ENCODE peak calls at places on chromosomes 1 and 21, in seven cellular contexts. One of them, this sample, is unnamed.

GRCh38 chr1:56535949-56536348 is 43.4 kb downstream of the PLPP3 start:
- DNase-seq in NB4: no peak
- DNase-seq in mucosa of descending colon: no peak
- DNase-seq in AG04449: no peak
- DNase-seq in GM12878: no peak
- DNase-seq in GM12865: no peak
- DNase-seq in mammary epithelial cell: no peak
- DNase-seq in this sample: no peak

GRCh38 chr21:41958886-41959563 is 5.2 kb upstream of the C2CD2 start:
- DNase-seq in AG04449: no peak
- DNase-seq in GM12878: no peak
- DNase-seq in mucosa of descending colon: no peak
- DNase-seq in mammary epithelial cell: peak; percentile 81
- DNase-seq in GM12865: no peak
- DNase-seq in NB4: no peak
- DNase-seq in this sample: no peak

GRCh38 chr1:229253170-229253974 is 17.5 kb upstream of the RAB4A start:
- DNase-seq in GM12878: no peak
- DNase-seq in AG04449: no peak
- DNase-seq in mucosa of descending colon: no peak
- DNase-seq in mammary epithelial cell: peak; percentile 83
- DNase-seq in GM12865: no peak
- DNase-seq in NB4: peak; percentile 69
- DNase-seq in this sample: peak; percentile 89

GRCh38 chr1:19311503-19311930 is 427 bp downstream of the AKR7A2 start:
- DNase-seq in NB4: no peak
- DNase-seq in GM12878: no peak
- DNase-seq in mammary epithelial cell: no peak
- DNase-seq in mucosa of descending colon: no peak
- DNase-seq in AG04449: no peak
- DNase-seq in GM12865: no peak
- DNase-seq in this sample: no peak

GRCh38 chr1:203085528-203086406 is at the start of gene MYOG:
- DNase-seq in GM12878: no peak
- DNase-seq in NB4: no peak
- DNase-seq in mammary epithelial cell: no peak
- DNase-seq in AG04449: no peak
- DNase-seq in mucosa of descending colon: no peak
- DNase-seq in GM12865: no peak
- DNase-seq in this sample: no peak

GRCh38 chr1:175750366-175751111 is 7.1 kb upstream of the TNR start:
- DNase-seq in mammary epithelial cell: no peak
- DNase-seq in NB4: no peak
- DNase-seq in AG04449: no peak
- DNase-seq in mucosa of descending colon: no peak
- DNase-seq in GM12878: no peak
- DNase-seq in GM12865: no peak
- DNase-seq in this sample: no peak

GRCh38 chr1:17912491-17912890 is 157.4 kb downstream of the ACTL8 start:
- DNase-seq in AG04449: no peak
- DNase-seq in mammary epithelial cell: no peak
- DNase-seq in mucosa of descending colon: no peak
- DNase-seq in GM12865: no peak
- DNase-seq in NB4: no peak
- DNase-seq in GM12878: no peak
- DNase-seq in this sample: no peak

GRCh38 chr21:40618216-40618615 is 228.7 kb downstream of the DSCAM start:
- DNase-seq in AG04449: no peak
- DNase-seq in GM12865: no peak
- DNase-seq in mammary epithelial cell: no peak
- DNase-seq in mucosa of descending colon: no peak
- DNase-seq in NB4: no peak
- DNase-seq in GM12878: no peak
- DNase-seq in this sample: no peak

GRCh38 chr1:77900687-77901293 is 12.4 kb downstream of the NEXN start:
- DNase-seq in mammary epithelial cell: peak; percentile 48
- DNase-seq in GM12865: peak; percentile 66
- DNase-seq in AG04449: no peak
- DNase-seq in mucosa of descending colon: peak; percentile 44
- DNase-seq in GM12878: peak; percentile 11
- DNase-seq in NB4: peak; percentile 61
- DNase-seq in this sample: peak; percentile 54

GRCh38 chr1:110798691-110799256 is 74.2 kb upstream of the CD53 start:
- DNase-seq in GM12878: no peak
- DNase-seq in mammary epithelial cell: peak; percentile 14
- DNase-seq in NB4: no peak
- DNase-seq in AG04449: no peak
- DNase-seq in mucosa of descending colon: no peak
- DNase-seq in GM12865: no peak
- DNase-seq in this sample: no peak

GRCh38 chr1:93569479-93569878 is 112.2 kb downstream of the BCAR3 start:
- DNase-seq in mammary epithelial cell: no peak
- DNase-seq in AG04449: no peak
- DNase-seq in mucosa of descending colon: no peak
- DNase-seq in GM12878: no peak
- DNase-seq in NB4: no peak
- DNase-seq in GM12865: no peak
- DNase-seq in this sample: no peak

GRCh38 chr1:100539836-100540536 is 2.0 kb downstream of the GPR88 start:
- DNase-seq in GM12878: no peak
- DNase-seq in GM12865: no peak
- DNase-seq in mucosa of descending colon: no peak
- DNase-seq in AG04449: no peak
- DNase-seq in NB4: peak; percentile 61
- DNase-seq in mammary epithelial cell: peak; percentile 37
- DNase-seq in this sample: no peak

GRCh38 chr1:2312589-2313301 is 78.6 kb downstream of the MORN1 start:
- DNase-seq in GM12878: no peak
- DNase-seq in mucosa of descending colon: no peak
- DNase-seq in NB4: no peak
- DNase-seq in AG04449: no peak
- DNase-seq in GM12865: no peak
- DNase-seq in mammary epithelial cell: no peak
- DNase-seq in this sample: no peak

GRCh38 chr1:226523646-226524406 is 24.7 kb upstream of the STUM start:
- DNase-seq in GM12878: no peak
- DNase-seq in mucosa of descending colon: no peak
- DNase-seq in NB4: no peak
- DNase-seq in mammary epithelial cell: no peak
- DNase-seq in GM12865: no peak
- DNase-seq in AG04449: no peak
- DNase-seq in this sample: no peak

GRCh38 chr1:236575523-236575922 is 28.8 kb downstream of the HEATR1 start:
- DNase-seq in AG04449: no peak
- DNase-seq in GM12878: no peak
- DNase-seq in GM12865: no peak
- DNase-seq in mammary epithelial cell: no peak
- DNase-seq in NB4: no peak
- DNase-seq in mucosa of descending colon: no peak
- DNase-seq in this sample: no peak

GRCh38 chr1:183807549-183808168 is 2.7 kb downstream of the RGL1 start:
- DNase-seq in GM12865: peak; percentile 83
- DNase-seq in AG04449: no peak
- DNase-seq in NB4: no peak
- DNase-seq in mammary epithelial cell: peak; percentile 83
- DNase-seq in mucosa of descending colon: peak; percentile 26
- DNase-seq in GM12878: peak; percentile 69
- DNase-seq in this sample: no peak

GRCh38 chr1:183806086-183806485 is 1.2 kb downstream of the RGL1 start:
- DNase-seq in AG04449: no peak
- DNase-seq in mucosa of descending colon: no peak
- DNase-seq in GM12865: no peak
- DNase-seq in mammary epithelial cell: no peak
- DNase-seq in GM12878: no peak
- DNase-seq in NB4: no peak
- DNase-seq in this sample: no peak

GRCh38 chr1:183804916-183805734 is at the start of gene RGL1:
- DNase-seq in NB4: peak; percentile 7
- DNase-seq in mucosa of descending colon: peak; percentile 39
- DNase-seq in GM12865: peak; percentile 82
- DNase-seq in mammary epithelial cell: peak; percentile 75
- DNase-seq in AG04449: no peak
- DNase-seq in GM12878: no peak
- DNase-seq in this sample: peak; percentile 32

GRCh38 chr1:183808296-183809027 is 3.5 kb downstream of the RGL1 start:
- DNase-seq in AG04449: no peak
- DNase-seq in mammary epithelial cell: no peak
- DNase-seq in mucosa of descending colon: no peak
- DNase-seq in NB4: no peak
- DNase-seq in GM12865: no peak
- DNase-seq in GM12878: no peak
- DNase-seq in this sample: no peak

GRCh38 chr1:183806650-183807049 is 1.7 kb downstream of the RGL1 start:
- DNase-seq in GM12878: no peak
- DNase-seq in mucosa of descending colon: no peak
- DNase-seq in AG04449: no peak
- DNase-seq in NB4: no peak
- DNase-seq in mammary epithelial cell: no peak
- DNase-seq in GM12865: peak; percentile 40
- DNase-seq in this sample: no peak
- H3K4me3 ChIP-seq in GM12878: peak overlapping the region; percentile 90
- H3K4me3 ChIP-seq in mucosa of descending colon: no peak overlapping the region
- H3K4me3 ChIP-seq in AG04449: no peak overlapping the region
- H3K4me3 ChIP-seq in NB4: no peak overlapping the region
- H3K4me3 ChIP-seq in mammary epithelial cell: no peak overlapping the region
- H3K4me3 ChIP-seq in GM12865: peak overlapping the region; percentile 96
- H3K4me3 ChIP-seq in this sample: no peak overlapping the region

GRCh38 chr1:212816567-212817278 is 25.0 kb downstream of the TATDN3 start:
- DNase-seq in GM12865: no peak
- DNase-seq in AG04449: no peak
- DNase-seq in GM12878: no peak
- DNase-seq in mucosa of descending colon: no peak
- DNase-seq in NB4: no peak
- DNase-seq in mammary epithelial cell: no peak
- DNase-seq in this sample: no peak
- H3K4me3 ChIP-seq in GM12865: no peak overlapping the region
- H3K4me3 ChIP-seq in AG04449: no peak overlapping the region
- H3K4me3 ChIP-seq in GM12878: no peak overlapping the region
- H3K4me3 ChIP-seq in mucosa of descending colon: no peak overlapping the region
- H3K4me3 ChIP-seq in NB4: no peak overlapping the region
- H3K4me3 ChIP-seq in mammary epithelial cell: no peak overlapping the region
- H3K4me3 ChIP-seq in this sample: no peak overlapping the region

GRCh38 chr1:80989455-80989854 is 811.3 kb upstream of the ADGRL2 start:
- DNase-seq in NB4: no peak
- DNase-seq in mucosa of descending colon: no peak
- DNase-seq in mammary epithelial cell: no peak
- DNase-seq in AG04449: no peak
- DNase-seq in GM12878: no peak
- DNase-seq in GM12865: no peak
- DNase-seq in this sample: no peak

GRCh38 chr1:80987106-80987505 is 813.6 kb upstream of the ADGRL2 start:
- DNase-seq in mucosa of descending colon: no peak
- DNase-seq in mammary epithelial cell: peak; percentile 64
- DNase-seq in GM12878: no peak
- DNase-seq in NB4: no peak
- DNase-seq in GM12865: no peak
- DNase-seq in AG04449: no peak
- DNase-seq in this sample: no peak

DNA sequence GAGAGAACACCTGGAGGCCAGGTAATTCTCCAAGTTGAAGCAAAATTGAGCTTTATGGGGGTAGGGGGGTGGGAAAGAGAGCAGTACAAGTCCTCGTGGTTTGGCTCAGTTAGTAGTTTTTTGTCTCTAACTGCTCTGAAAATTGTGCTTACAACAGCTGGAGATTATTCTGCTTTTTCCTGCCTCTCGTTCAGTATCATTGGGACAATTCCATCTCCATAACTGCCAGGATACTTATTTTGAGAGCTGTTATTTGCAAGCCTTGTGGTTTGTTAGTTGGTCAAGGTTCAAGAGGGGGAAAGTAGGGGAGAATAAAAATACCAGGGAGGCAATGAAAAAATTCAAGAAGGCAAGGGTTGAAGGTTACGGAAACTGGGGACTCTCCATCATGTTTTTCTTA is 811.8 kb upstream of the ADGRL2 start:
- DNase-seq in GM12865: no peak
- DNase-seq in GM12878: no peak
- DNase-seq in mucosa of descending colon: no peak
- DNase-seq in mammary epithelial cell: no peak
- DNase-seq in NB4: no peak
- DNase-seq in AG04449: no peak
- DNase-seq in this sample: no peak
- H3K4me3 ChIP-seq in GM12865: no peak overlapping the region
- H3K4me3 ChIP-seq in GM12878: no peak overlapping the region
- H3K4me3 ChIP-seq in mucosa of descending colon: no peak overlapping the region
- H3K4me3 ChIP-seq in mammary epithelial cell: no peak overlapping the region
- H3K4me3 ChIP-seq in NB4: no peak overlapping the region
- H3K4me3 ChIP-seq in AG04449: no peak overlapping the region
- H3K4me3 ChIP-seq in this sample: no peak overlapping the region

DNA sequence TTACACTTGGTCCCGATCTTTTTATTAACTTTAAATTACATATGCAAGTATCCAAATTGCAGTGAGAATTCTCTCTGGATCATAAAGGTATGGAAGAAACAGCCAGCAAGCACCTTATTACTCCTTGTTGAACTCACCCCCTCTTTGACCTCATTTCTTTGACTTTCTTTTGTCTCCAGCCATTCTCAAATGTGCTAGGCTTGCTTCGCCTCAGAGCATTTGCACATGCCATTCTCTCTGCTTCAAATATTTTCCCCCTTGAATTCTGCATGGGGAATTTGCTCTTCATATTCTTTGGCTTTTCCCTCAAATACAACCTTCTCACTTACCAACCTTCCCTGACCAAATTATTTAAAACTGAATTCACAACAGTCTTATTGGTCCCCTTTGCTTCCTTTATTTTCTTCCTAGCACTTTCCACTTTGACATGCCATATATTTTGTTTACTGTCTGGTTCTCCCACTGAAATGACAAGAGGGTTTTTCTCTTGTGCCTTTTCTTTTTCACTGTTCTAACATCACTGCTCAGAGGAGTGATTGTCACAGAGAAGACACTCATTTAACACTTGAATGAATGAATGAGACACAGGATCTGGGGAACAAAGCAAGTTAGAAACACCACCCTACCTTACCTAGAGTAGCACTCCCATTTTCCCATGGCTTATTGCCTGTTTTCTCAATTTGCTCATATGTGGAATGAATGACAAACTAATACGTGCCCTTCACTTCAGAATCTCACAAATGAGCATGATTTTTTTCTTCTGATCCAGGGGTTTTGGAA is 1.4 kb upstream of the PGBD2 start:
- DNase-seq in NB4: no peak
- DNase-seq in AG04449: no peak
- DNase-seq in mammary epithelial cell: no peak
- DNase-seq in mucosa of descending colon: no peak
- DNase-seq in GM12865: no peak
- DNase-seq in GM12878: no peak
- DNase-seq in this sample: no peak
- H3K4me3 ChIP-seq in NB4: no peak overlapping the region
- H3K4me3 ChIP-seq in AG04449: no peak overlapping the region
- H3K4me3 ChIP-seq in mammary epithelial cell: no peak overlapping the region
- H3K4me3 ChIP-seq in mucosa of descending colon: no peak overlapping the region
- H3K4me3 ChIP-seq in GM12865: no peak overlapping the region
- H3K4me3 ChIP-seq in GM12878: no peak overlapping the region
- H3K4me3 ChIP-seq in this sample: no peak overlapping the region

This sample was measured in Jurkat, Clone E6-1.